ENCODE peak calls at places on chromosomes 6 and 20, in ten cellular contexts. O is dermis blood vessel endothelial cell; E is HT1080; X is CD8-positive, alpha-beta memory T cell; V is fibroblast of lung; S is fibroblast of the conjunctiva; P is psoas muscle; Y is fibroblast of the aortic adventitia; K is GM06990; F is type B pancreatic cell. H is an unnamed sample.
A peak's percentile ranks its signal among the peaks of the same experiment; 100 is the strongest.

GRCh38 chr6:15370730-15371129 is 124.9 kb downstream of the JARID2 start:
- DNase-seq in O (no peak), E (no peak), V (peak; percentile 38), Y (no peak), P (no peak), K (no peak), X (no peak), F (no peak), S (no peak), H (no peak)

GRCh38 chr6:48147101-48147500 is 36.1 kb upstream of the PTCHD4 start:
- DNase-seq in E (no peak), K (no peak), Y (no peak), P (no peak), V (no peak), F (no peak), S (no peak), O (no peak), X (no peak), H (no peak)

GRCh38 chr6:16286151-16286522 is 47.8 kb downstream of the GMPR start:
- DNase-seq in F (no peak), P (no peak), X (no peak), S (peak; percentile 4), O (peak; percentile 76), K (peak; percentile 40), Y (peak; percentile 24), E (peak; percentile 13), V (peak; percentile 36), H (peak; percentile 75)

GRCh38 chr6:47525330-47526057 is 47.9 kb downstream of the CD2AP start:
- DNase-seq in K (no peak), F (no peak), S (no peak), Y (no peak), E (no peak), X (no peak), O (peak; percentile 34), P (no peak), V (no peak), H (no peak)

GRCh38 chr6:111692327-111693164 is 86.9 kb upstream of the TRAF3IP2 start:
- DNase-seq in O (peak; percentile 40), P (no peak), E (no peak), F (no peak), S (no peak), X (no peak), Y (no peak), K (no peak), V (no peak), H (peak; percentile 63)

GRCh38 chr6:128511518-128511917 is 8.9 kb downstream of the PTPRK start:
- DNase-seq in F (no peak), P (no peak), E (peak; percentile 13), S (no peak), K (no peak), O (no peak), X (no peak), Y (peak; percentile 47), V (peak; percentile 64), H (no peak)

GRCh38 chr20:38165089-38165965 is at the start of gene TGM2:
- DNase-seq in X (peak; percentile 5), Y (peak; percentile 65), P (peak; percentile 82), O (peak; percentile 91), K (peak; percentile 73), V (peak; percentile 78), F (peak; percentile 76), S (no peak), E (peak; percentile 77), H (peak; percentile 94)

GRCh38 chr6:36830577-36830976 is 8.7 kb downstream of the CPNE5 start:
- DNase-seq in Y (no peak), P (no peak), O (no peak), V (no peak), S (no peak), X (no peak), E (no peak), K (no peak), F (no peak), H (no peak)

GRCh38 chr6:81450180-81450579 is 302.3 kb downstream of the TENT5A start:
- DNase-seq in S (peak; percentile 67), X (no peak), P (no peak), Y (peak; percentile 59), O (no peak), V (peak; percentile 16), K (no peak), F (no peak), E (peak; percentile 1), H (no peak)

GRCh38 chr6:109446072-109446471 is 5.5 kb downstream of the SMPD2 start:
- DNase-seq in V (no peak), Y (no peak), K (no peak), E (no peak), P (no peak), F (no peak), O (no peak), S (no peak), X (no peak), H (peak; percentile 54)

GRCh38 chr6:170371091-170371490 is 64.5 kb downstream of the FAM120B start:
- DNase-seq in Y (no peak), F (no peak), V (no peak), O (no peak), S (no peak), X (no peak), K (no peak), E (no peak), P (no peak), H (no peak)

GRCh38 chr6:135182993-135183531 is 2.0 kb downstream of the MYB start:
- DNase-seq in O (no peak), X (peak; percentile 69), K (peak; percentile 92), V (no peak), Y (no peak), E (no peak), P (no peak), F (no peak), S (no peak), H (no peak)

GRCh38 chr6:148440877-148441453 is 98.3 kb downstream of the SASH1 start:
- DNase-seq in Y (peak; percentile 97), K (no peak), E (peak; percentile 87), F (no peak), X (no peak), P (peak; percentile 76), S (peak; percentile 96), O (peak; percentile 97), V (peak; percentile 85), H (peak; percentile 84)

GRCh38 chr6:16540804-16541752 is 220.2 kb downstream of the ATXN1 start:
- DNase-seq in V (peak; percentile 33), K (no peak), O (no peak), E (no peak), F (no peak), Y (peak; percentile 65), P (peak; percentile 31), S (no peak), X (no peak), H (peak; percentile 76)

GRCh38 chr20:47784256-47784598 is 1.1 kb downstream of the SULF2 start:
- DNase-seq in K (no peak), E (no peak), X (no peak), F (no peak), Y (no peak), V (no peak), S (no peak), O (no peak), P (no peak), H (no peak)

GRCh38 chr6:13338038-13338437 is 9.7 kb upstream of the TBC1D7 start:
- DNase-seq in Y (no peak), E (no peak), K (no peak), P (no peak), S (no peak), O (no peak), X (no peak), V (no peak), F (no peak), H (peak; percentile 50)

GRCh38 chr6:165832471-165832836 is 169.4 kb upstream of the PDE10A start:
- DNase-seq in P (no peak), K (no peak), Y (no peak), X (no peak), V (no peak), E (no peak), F (no peak), O (no peak), S (no peak), H (no peak)

GRCh38 chr20:7967199-7967844 is 27.1 kb upstream of the HAO1 start:
- DNase-seq in K (no peak), V (peak; percentile 3), O (no peak), X (no peak), E (peak; percentile 59), P (no peak), F (no peak), Y (peak; percentile 90), S (no peak), H (no peak)

GRCh38 chr20:17630806-17631195 is 51.2 kb downstream of the RRBP1 start:
- DNase-seq in S (no peak), V (no peak), K (no peak), F (no peak), P (no peak), X (no peak), Y (no peak), O (no peak), E (no peak), H (no peak)

GRCh38 chr6:21769973-21770372 is 176.4 kb downstream of the SOX4 start:
- DNase-seq in O (no peak), P (no peak), X (no peak), S (no peak), Y (no peak), E (no peak), V (no peak), K (no peak), F (no peak), H (no peak)

GRCh38 chr6:56693246-56693607 is 50.5 kb upstream of the DST start:
- DNase-seq in E (peak; percentile 82), V (peak; percentile 89), F (no peak), X (no peak), Y (peak; percentile 87), K (no peak), P (peak; percentile 90), S (peak; percentile 65), O (peak; percentile 53), H (peak; percentile 88)